ENCODE peak calls at places on chromosomes 16 and 17, in four cellular contexts. S is EH, O is tibial nerve, Q is astrocyte of the spinal cord. Y is an unnamed sample.

GRCh38 chr16:79677799-79678525 is 77.4 kb upstream of the MAF start:
- DNase-seq in S (peak), O (no peak), Q (peak), Y (no peak)

GRCh38 chr17:16911141-16911937 is 60.6 kb downstream of the TNFRSF13B start:
- DNase-seq in S (no peak), O (no peak), Q (peak), Y (peak)

GRCh38 chr17:65294184-65294719 is 157.1 kb downstream of the RGS9 start:
- DNase-seq in S (peak), O (no peak), Q (peak), Y (peak)

GRCh38 chr17:8857919-8858318 is 9.6 kb downstream of the PIK3R6 start:
- DNase-seq in S (peak), O (no peak), Q (peak), Y (peak)

GRCh38 chr17:45121055-45121454 is 11.3 kb downstream of the PLCD3 start:
- DNase-seq in S (no peak), O (no peak), Q (no peak), Y (no peak)

GRCh38 chr17:63774141-63774981 is at the start of gene DDX42:
- DNase-seq in S (peak), O (peak), Q (peak), Y (peak)

GRCh38 chr16:68055395-68055794 is 29.8 kb upstream of the NFATC3 start:
- DNase-seq in S (no peak), O (no peak), Q (no peak), Y (no peak)

GRCh38 chr16:68451656-68452055 is 3.3 kb upstream of the SMPD3 start:
- DNase-seq in S (peak), O (no peak), Q (no peak), Y (no peak)

GRCh38 chr17:17120716-17121115 is 78.5 kb downstream of the MPRIP start:
- DNase-seq in S (no peak), O (no peak), Q (no peak), Y (no peak)

GRCh38 chr16:49097964-49098363 is 183.7 kb downstream of the CBLN1 start:
- DNase-seq in S (no peak), O (no peak), Q (no peak), Y (no peak)

GRCh38 chr17:44375196-44376017 is 11.8 kb upstream of the FAM171A2 start:
- DNase-seq in S (no peak), O (no peak), Q (no peak), Y (no peak)

GRCh38 chr16:81254919-81255526 is 16.5 kb downstream of the BCO1 start:
- DNase-seq in S (no peak), O (no peak), Q (no peak), Y (no peak)